ENCODE peak calls at places on chromosomes 16 and 17, in ten cellular contexts. N, H, A, S, O, C, V, I, D and M are unnamed samples.

GRCh38 chr16:22314661-22315626 is 17.7 kb downstream of the POLR3E start:
- DNase-seq in N (no peak), H (no peak), A (no peak), S (no peak), O (no peak), C (peak; percentile 14), V (no peak), I (no peak), D (no peak), M (no peak)

GRCh38 chr17:5234645-5235576 is at the start of gene SCIMP:
- DNase-seq in N (no peak), H (peak; percentile 31), A (peak; percentile 17), S (no peak), O (no peak), C (no peak), V (peak; percentile 40), I (peak; percentile 40), D (peak; percentile 71), M (no peak)

GRCh38 chr17:43679911-43680310 is 18.2 kb upstream of the MEOX1 start:
- DNase-seq in N (no peak), H (no peak), A (no peak), S (no peak), O (no peak), C (no peak), V (no peak), I (no peak), D (no peak), M (no peak)

GRCh38 chr17:70503449-70503848 is 334.1 kb downstream of the KCNJ2 start:
- DNase-seq in N (no peak), H (no peak), A (no peak), S (no peak), O (no peak), C (no peak), V (no peak), I (no peak), D (no peak), M (no peak)

GRCh38 chr16:11263737-11264136 is 5.4 kb downstream of the TNP2 start:
- DNase-seq in N (no peak), H (no peak), A (no peak), S (no peak), O (no peak), C (no peak), V (no peak), I (no peak), D (no peak), M (no peak)

GRCh38 chr16:48963901-48964615 is 317.6 kb downstream of the CBLN1 start:
- DNase-seq in N (no peak), H (no peak), A (no peak), S (no peak), O (peak; percentile 93), C (no peak), V (no peak), I (no peak), D (no peak), M (peak; percentile 70)

GRCh38 chr16:72312862-72313261 is 140.9 kb upstream of the PMFBP1 start:
- DNase-seq in N (no peak), H (no peak), A (no peak), S (no peak), O (peak; percentile 25), C (no peak), V (no peak), I (no peak), D (no peak), M (no peak)

GRCh38 chr16:56841233-56841632 is 23.8 kb upstream of the SLC12A3 start:
- DNase-seq in N (no peak), H (no peak), A (no peak), S (no peak), O (peak; percentile 69), C (no peak), V (no peak), I (no peak), D (no peak), M (no peak)

GRCh38 chr16:67773099-67773498 is 33.3 kb downstream of the RANBP10 start:
- DNase-seq in N (no peak), H (peak; percentile 29), A (peak; percentile 33), S (no peak), O (no peak), C (no peak), V (peak; percentile 41), I (peak; percentile 14), D (peak; percentile 74), M (no peak)

GRCh38 chr17:48429638-48430586 is at the start of gene SKAP1:
- DNase-seq in N (no peak), H (no peak), A (no peak), S (no peak), O (no peak), C (peak; percentile 49), V (no peak), I (peak; percentile 62), D (no peak), M (no peak)
- TF ChIP-seq POLR2A in N (no peak), H (no peak), A (no peak), S (no peak), O (no peak), C (no peak), V (no peak), I (peak; percentile 15), D (no peak), M (no peak)

GRCh38 chr17:37280841-37281240 is 94.9 kb upstream of the C17orf78 start:
- DNase-seq in N (no peak), H (no peak), A (no peak), S (no peak), O (no peak), C (no peak), V (no peak), I (no peak), D (no peak), M (no peak)
- TF ChIP-seq POLR2A in N (no peak), H (no peak), A (no peak), S (no peak), O (no peak), C (no peak), V (no peak), I (no peak), D (no peak), M (no peak)

GRCh38 chr17:2391597-2392251 is 9.1 kb downstream of the MNT start:
- DNase-seq in N (no peak), H (no peak), A (no peak), S (no peak), O (no peak), C (no peak), V (no peak), I (no peak), D (no peak), M (no peak)
- TF ChIP-seq POLR2A in N (no peak), H (no peak), A (no peak), S (no peak), O (peak; percentile 31), C (no peak), V (no peak), I (no peak), D (no peak), M (no peak)

GRCh38 chr16:53091508-53092211 is 36.9 kb downstream of the CHD9 start:
- DNase-seq in N (no peak), H (peak; percentile 83), A (peak; percentile 51), S (no peak), O (peak; percentile 92), C (peak; percentile 27), V (peak; percentile 73), I (peak; percentile 42), D (peak; percentile 85), M (no peak)
- TF ChIP-seq POLR2A in N (no peak), H (no peak), A (no peak), S (no peak), O (no peak), C (no peak), V (no peak), I (no peak), D (no peak), M (no peak)

GRCh38 chr16:88487920-88488842 is 35.1 kb downstream of the ZFPM1 start:
- DNase-seq in N (no peak), H (no peak), A (no peak), S (no peak), O (no peak), C (peak; percentile 96), V (no peak), I (peak; percentile 92), D (no peak), M (no peak)
- TF ChIP-seq POLR2A in N (no peak), H (no peak), A (no peak), S (no peak), O (no peak), C (no peak), V (no peak), I (no peak), D (no peak), M (no peak)

GRCh38 chr17:78781339-78782304 is at the start of gene CYTH1:
- DNase-seq in N (no peak), H (no peak), A (no peak), S (no peak), O (no peak), C (peak; percentile 45), V (peak; percentile 54), I (peak; percentile 59), D (peak; percentile 76), M (no peak)
- TF ChIP-seq POLR2A in N (peak; percentile 64), H (peak; percentile 41), A (peak; percentile 90), S (no peak), O (peak; percentile 63), C (no peak), V (peak; percentile 54), I (no peak), D (no peak), M (peak; percentile 72)

DNA sequence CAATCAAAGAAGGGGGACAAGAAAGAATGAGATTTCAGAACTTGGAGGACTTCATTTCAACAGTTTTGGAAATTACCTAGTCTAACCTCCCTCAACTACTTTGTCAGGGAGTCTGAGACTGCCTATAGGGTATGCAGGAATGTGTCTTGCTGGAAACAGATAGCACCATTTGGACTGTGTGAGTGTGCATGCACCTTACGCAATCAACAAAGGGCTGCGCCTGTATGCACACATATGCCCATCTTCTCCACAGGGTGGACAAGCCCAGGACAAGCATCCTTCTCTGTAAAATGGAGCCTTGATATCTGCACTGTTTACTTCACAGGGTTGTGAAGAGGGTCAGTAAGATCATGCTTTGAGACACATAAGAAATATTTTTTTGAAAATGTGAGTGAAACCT is 305.7 kb upstream of the ASIC2 start:
- DNase-seq in N (no peak), H (no peak), A (no peak), S (no peak), O (no peak), C (no peak), V (no peak), I (no peak), D (no peak), M (no peak)
- TF ChIP-seq POLR2A in N (no peak), H (no peak), A (no peak), S (no peak), O (no peak), C (no peak), V (no peak), I (no peak), D (no peak), M (no peak)

GRCh38 chr17:76893623-76894358 is 25.6 kb downstream of the MGAT5B start:
- DNase-seq in N (no peak), H (no peak), A (no peak), S (no peak), O (no peak), C (no peak), V (no peak), I (no peak), D (no peak), M (no peak)
- TF ChIP-seq POLR2A in N (no peak), H (no peak), A (no peak), S (no peak), O (no peak), C (no peak), V (no peak), I (no peak), D (no peak), M (no peak)